ENCODE peak calls at places on chromosomes 11 and 22, in six cellular contexts. W is pancreas; F is CD4-positive, alpha-beta T cell; M is H9; Q is uterus; K is CD8-positive, alpha-beta T cell. Z is an unnamed sample.

GRCh38 chr22:17842386-17842785 is 68.1 kb upstream of the BID start:
- DNase-seq in W (no peak), K (peak), Q (peak), M (no peak), F (peak), Z (no peak)

GRCh38 chr22:20580179-20580578 is 72.8 kb downstream of the MED15 start:
- DNase-seq in F (no peak), W (no peak), M (no peak), Q (no peak), K (peak), Z (no peak)

GRCh38 chr11:38411149-38411548 is 1813.1 kb upstream of the RAG2 start:
- DNase-seq in K (no peak), F (no peak), W (no peak), M (no peak), Q (no peak), Z (no peak)

GRCh38 chr22:37502342-37503182 is 16.4 kb upstream of the MFNG start:
- DNase-seq in M (no peak), K (no peak), F (no peak), W (peak), Q (no peak), Z (no peak)

GRCh38 chr11:19739872-19740271 is 27.2 kb downstream of the NAV2 start:
- DNase-seq in M (peak), Q (no peak), K (no peak), W (no peak), F (no peak), Z (peak)

GRCh38 chr22:22078329-22078728 is 95.7 kb upstream of the TOP3B start:
- DNase-seq in K (no peak), F (no peak), W (no peak), Q (no peak), M (no peak), Z (no peak)

GRCh38 chr11:78725200-78725599 is 150.5 kb upstream of the NARS2 start:
- DNase-seq in K (no peak), W (no peak), Q (no peak), M (no peak), F (no peak), Z (no peak)

GRCh38 chr11:130592056-130592455 is 143.6 kb downstream of the ADAMTS15 start:
- DNase-seq in Q (no peak), M (no peak), K (no peak), W (no peak), F (no peak), Z (no peak)

GRCh38 chr11:13384837-13385417 is 78.1 kb downstream of the BTBD10 start:
- DNase-seq in M (peak), W (no peak), Q (no peak), F (no peak), K (peak), Z (no peak)

GRCh38 chr11:111366560-111367410 is 12.3 kb downstream of the POU2AF1 start:
- DNase-seq in K (no peak), W (no peak), Q (no peak), M (no peak), F (no peak), Z (no peak)

GRCh38 chr22:17784776-17785175 is 10.5 kb upstream of the BID start:
- DNase-seq in K (no peak), Q (no peak), F (no peak), M (no peak), W (no peak), Z (no peak)

GRCh38 chr11:75921808-75922207 is 106.8 kb downstream of the UVRAG start:
- DNase-seq in W (no peak), K (no peak), F (no peak), M (no peak), Q (no peak), Z (no peak)

GRCh38 chr11:47591764-47592163 is 2.4 kb downstream of the C1QTNF4 start:
- DNase-seq in Q (no peak), M (no peak), K (no peak), F (no peak), W (no peak), Z (no peak)

GRCh38 chr22:48782817-48783511 is 1044.7 kb downstream of the BRD1 start:
- DNase-seq in W (no peak), M (peak), F (no peak), Q (no peak), K (no peak), Z (peak)

GRCh38 chr22:49108636-49109315 is 718.9 kb downstream of the BRD1 start:
- DNase-seq in F (no peak), M (no peak), Q (no peak), W (no peak), K (no peak), Z (no peak)

GRCh38 chr11:68003846-68004550 is at the start of gene UNC93B1:
- DNase-seq in K (peak), M (peak), W (peak), Q (peak), F (peak), Z (peak)

GRCh38 chr11:35165416-35166368 is 26.7 kb downstream of the CD44 start:
- DNase-seq in M (no peak), K (peak), F (peak), W (no peak), Q (no peak), Z (no peak)

GRCh38 chr11:61048368-61049065 is 53.8 kb upstream of the CD5 start:
- DNase-seq in Q (no peak), K (no peak), F (no peak), M (no peak), W (no peak), Z (no peak)

GRCh38 chr11:36431429-36432092 is 78.5 kb downstream of the TRAF6 start:
- DNase-seq in Q (peak), F (no peak), M (no peak), W (no peak), K (no peak), Z (no peak)

GRCh38 chr11:14904745-14905103 is 12.7 kb upstream of the CYP2R1 start:
- DNase-seq in F (peak), Q (peak), W (peak), M (peak), K (peak), Z (peak)

GRCh38 chr11:23995891-23996290 is 501.0 kb upstream of the LUZP2 start:
- DNase-seq in Q (no peak), K (no peak), W (no peak), M (no peak), F (no peak), Z (no peak)

GRCh38 chr11:117823941-117824420 is 563 bp downstream of the FXYD2 start:
- DNase-seq in F (no peak), Q (peak), W (peak), K (peak), M (peak), Z (peak)

GRCh38 chr11:132650969-132651720 is 881.2 kb downstream of the OPCML start:
- DNase-seq in Q (no peak), K (no peak), F (no peak), W (no peak), M (no peak), Z (no peak)

GRCh38 chr11:96391698-96392307 is 2.0 kb downstream of the JRKL start:
- DNase-seq in K (no peak), F (no peak), M (no peak), Q (no peak), W (no peak), Z (no peak)

GRCh38 chr11:134014502-134014901 is 54.4 kb upstream of the JAM3 start:
- DNase-seq in M (peak), Q (no peak), K (no peak), W (no peak), F (no peak), Z (no peak)

GRCh38 chr11:761526-762108 is 14.4 kb downstream of the TALDO1 start:
- DNase-seq in K (no peak), F (no peak), M (no peak), Q (no peak), W (no peak), Z (no peak)

GRCh38 chr11:30206249-30206996 is 24.4 kb upstream of the FSHB start:
- DNase-seq in K (no peak), W (no peak), F (no peak), Q (no peak), M (no peak), Z (no peak)

GRCh38 chr11:60744114-60744513 is 12.6 kb upstream of the MS4A15 start:
- DNase-seq in F (no peak), W (no peak), Q (no peak), M (no peak), K (no peak), Z (no peak)

GRCh38 chr22:28414017-28414416 is 265.6 kb downstream of the TTC28 start:
- DNase-seq in F (no peak), Q (no peak), W (no peak), M (no peak), K (no peak), Z (no peak)

GRCh38 chr11:19769820-19770219 is 57.2 kb downstream of the NAV2 start:
- DNase-seq in W (no peak), K (no peak), F (no peak), M (no peak), Q (no peak), Z (peak)

DNA sequence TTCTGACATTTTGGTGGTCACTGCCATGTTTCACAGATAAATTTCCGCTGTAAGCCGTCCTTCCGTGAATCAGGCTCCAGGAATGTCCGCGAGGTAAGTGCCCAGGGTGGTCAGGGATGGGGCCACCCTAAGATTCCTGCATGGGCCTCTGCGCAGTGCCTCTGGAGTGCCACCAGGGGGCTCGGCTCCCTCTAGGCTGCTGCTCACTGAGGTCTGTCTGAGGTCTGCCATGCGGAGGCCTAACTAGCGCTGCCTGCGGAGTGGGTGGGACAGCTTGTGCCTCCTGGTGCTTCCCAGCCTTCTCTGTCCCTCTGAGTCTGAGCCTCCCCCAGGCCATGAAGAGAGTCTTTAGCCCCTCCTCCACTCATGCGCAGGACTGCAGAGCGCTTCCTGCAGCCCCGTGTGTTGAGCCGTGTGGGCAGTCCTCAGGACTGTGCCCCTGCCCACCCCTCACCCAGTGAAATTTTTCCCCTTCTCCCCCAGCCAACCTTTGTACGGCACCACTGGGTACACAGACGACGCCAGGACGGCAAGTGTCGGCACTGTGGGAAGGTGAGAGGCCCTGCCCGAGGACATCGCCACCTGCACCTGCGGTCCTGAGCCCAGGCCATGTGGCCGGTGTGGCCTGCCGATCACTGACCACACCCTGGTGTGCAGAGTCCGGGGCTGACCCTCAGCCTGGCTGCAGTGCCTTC is 11.9 kb upstream of the MDK start:
- DNase-seq in F (no peak), K (peak), Q (peak), W (no peak), M (peak), Z (no peak)
- H3K27ac ChIP-seq in F (no peak), K (no peak), Q (no peak), W (no peak), M (no peak), Z (no peak)

GRCh38 chr11:126163074-126163700 is 48.3 kb downstream of the RPUSD4 start:
- DNase-seq in Q (peak), W (no peak), K (no peak), M (no peak), F (no peak), Z (no peak)
- TF ChIP-seq CTCF in Q (no peak), W (no peak), K (no peak), M (no peak), F (no peak), Z (no peak)

GRCh38 chr22:45211435-45211834 is 29.3 kb downstream of the KIAA0930 start:
- DNase-seq in W (no peak), M (no peak), Q (no peak), F (no peak), K (no peak), Z (no peak)

GRCh38 chr22:45211848-45212247 is 28.8 kb downstream of the KIAA0930 start:
- DNase-seq in K (no peak), F (no peak), M (no peak), Q (no peak), W (no peak), Z (no peak)

GRCh38 chr22:45212992-45213751 is 27.5 kb downstream of the KIAA0930 start:
- DNase-seq in F (no peak), M (no peak), K (no peak), W (no peak), Q (peak), Z (no peak)

GRCh38 chr22:45210577-45211431 is 29.9 kb downstream of the KIAA0930 start:
- DNase-seq in W (no peak), F (no peak), Q (no peak), M (no peak), K (no peak), Z (no peak)

GRCh38 chr22:45212306-45212709 is 28.4 kb downstream of the KIAA0930 start:
- DNase-seq in Q (peak), K (no peak), M (no peak), W (no peak), F (no peak), Z (peak)
- H3K27ac ChIP-seq in Q (peak), K (no peak), M (no peak), W (no peak), F (no peak), Z (peak)

GRCh38 chr11:93131709-93132108 is 66.1 kb downstream of the SLC36A4 start:
- DNase-seq in K (no peak), Q (no peak), M (no peak), W (no peak), F (no peak), Z (no peak)
- TF ChIP-seq CTCF in K (no peak), Q (no peak), M (peak), W (no peak), F (no peak), Z (no peak)

GRCh38 chr22:31291403-31291715 is 929 bp downstream of the PIK3IP1 start:
- DNase-seq in W (no peak), F (no peak), M (no peak), K (peak), Q (no peak), Z (no peak)
- H3K27ac ChIP-seq in W (peak), F (peak), M (no peak), K (peak), Q (peak), Z (peak)

GRCh38 chr11:66325140-66325754 is 8.4 kb upstream of the CD248 start:
- DNase-seq in F (no peak), M (no peak), Q (no peak), W (no peak), K (no peak), Z (no peak)
- TF ChIP-seq CTCF in F (no peak), M (no peak), Q (no peak), W (no peak), K (no peak), Z (no peak)

Z was measured in coronary artery.